ENCODE peak calls at places on chromosomes 12 and 14, in eight cellular contexts. Z is HCT116, V is transverse colon, H is heart left ventricle, D is upper lobe of left lung, P is right lobe of liver, T is uterus, B is stomach. M is an unnamed sample.
A peak's percentile ranks its signal among the peaks of the same experiment; 100 is the strongest.

GRCh38 chr12:103848917-103849491 is 8.0 kb upstream of the NT5DC3 start:
- DNase-seq in Z (no peak), V (no peak), H (no peak), D (no peak), P (no peak), T (peak; percentile 83), B (no peak), M (no peak)

GRCh38 chr12:2301531-2302461 is 249.0 kb downstream of the CACNA1C start:
- DNase-seq in Z (no peak), V (no peak), H (no peak), D (no peak), P (no peak), T (no peak), B (no peak), M (peak; percentile 42)

GRCh38 chr14:39603942-39604341 is 171.7 kb upstream of the FBXO33 start:
- DNase-seq in Z (no peak), V (no peak), H (no peak), D (no peak), P (no peak), T (no peak), B (no peak), M (no peak)

GRCh38 chr14:103550451-103551337 is 11.8 kb downstream of the BAG5 start:
- DNase-seq in Z (no peak), V (no peak), H (no peak), D (no peak), P (peak; percentile 46), T (peak; percentile 36), B (no peak), M (peak; percentile 35)

GRCh38 chr14:94345344-94346072 is 22.4 kb upstream of the SERPINA6 start:
- DNase-seq in Z (peak; percentile 76), V (no peak), H (no peak), D (no peak), P (no peak), T (no peak), B (no peak), M (no peak)

GRCh38 chr12:100706029-100706428 is 88.5 kb upstream of the ANO4 start:
- DNase-seq in Z (peak; percentile 21), V (no peak), H (no peak), D (no peak), P (no peak), T (no peak), B (no peak), M (no peak)

GRCh38 chr12:32273712-32274111 is 125.6 kb upstream of the FGD4 start:
- DNase-seq in Z (no peak), V (peak; percentile 55), H (no peak), D (no peak), P (no peak), T (no peak), B (no peak), M (no peak)

GRCh38 chr12:19553177-19553576 is 113.9 kb downstream of the AEBP2 start:
- DNase-seq in Z (no peak), V (no peak), H (no peak), D (no peak), P (no peak), T (no peak), B (no peak), M (no peak)

GRCh38 chr14:69547701-69548348 is 26.8 kb downstream of the CCDC177 start:
- DNase-seq in Z (no peak), V (no peak), H (no peak), D (no peak), P (no peak), T (no peak), B (no peak), M (no peak)

GRCh38 chr14:93096923-93097322 is 18.8 kb downstream of the ITPK1 start:
- DNase-seq in Z (no peak), V (no peak), H (no peak), D (no peak), P (no peak), T (no peak), B (no peak), M (no peak)

GRCh38 chr14:93092606-93093556 is 22.8 kb downstream of the ITPK1 start:
- DNase-seq in Z (no peak), V (no peak), H (no peak), D (no peak), P (no peak), T (no peak), B (no peak), M (no peak)

GRCh38 chr14:93091666-93092065 is 24.1 kb downstream of the ITPK1 start:
- DNase-seq in Z (no peak), V (no peak), H (no peak), D (no peak), P (no peak), T (no peak), B (no peak), M (no peak)

GRCh38 chr14:93095742-93096510 is 19.8 kb downstream of the ITPK1 start:
- DNase-seq in Z (no peak), V (no peak), H (no peak), D (no peak), P (no peak), T (no peak), B (no peak), M (no peak)

DNA sequence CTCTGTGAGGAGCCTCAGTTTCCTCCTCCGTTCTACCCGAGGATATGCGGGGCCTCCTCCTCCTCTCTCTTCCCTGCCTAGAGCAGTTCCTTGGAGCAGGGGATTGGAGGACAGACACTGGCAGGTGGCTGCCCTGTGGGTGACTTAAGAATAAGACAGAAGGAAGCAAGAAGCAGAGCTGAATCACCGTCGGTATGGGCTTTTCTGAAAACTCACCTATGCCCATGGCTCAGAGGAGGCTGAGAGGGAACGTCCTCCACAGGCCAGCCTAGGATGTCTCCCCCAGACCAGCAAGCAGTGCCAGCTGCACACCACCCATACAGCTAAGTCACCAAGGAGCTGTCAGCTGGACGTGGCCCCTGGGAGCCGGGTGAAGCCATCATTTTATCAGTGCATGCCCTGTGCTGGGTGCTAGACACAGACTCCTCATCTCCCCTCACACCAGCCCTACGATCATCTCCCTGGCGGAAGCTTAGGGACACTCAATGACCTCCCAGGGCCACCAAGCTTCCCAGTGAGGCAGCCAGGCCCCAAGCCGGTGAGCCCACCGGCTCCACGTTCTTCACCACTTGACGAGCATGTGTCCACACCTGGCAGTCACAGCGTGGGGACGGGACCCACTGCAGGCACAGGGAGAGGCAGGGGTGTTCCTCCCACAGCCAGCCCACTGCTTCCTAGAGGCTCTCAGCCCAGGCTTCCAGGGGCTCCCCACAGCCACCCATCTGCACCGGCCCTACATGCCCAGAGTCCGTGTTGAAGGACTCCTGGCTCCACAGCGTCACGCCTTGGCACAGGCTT is 21.4 kb downstream of the ITPK1 start:
- DNase-seq in Z (no peak), V (no peak), H (no peak), D (no peak), P (no peak), T (no peak), B (no peak), M (no peak)
- H3K27ac ChIP-seq in Z (no peak overlapping the region), V (no peak overlapping the region), H (peak overlapping the region; percentile 73), D (no peak overlapping the region), P (no peak overlapping the region), T (no peak overlapping the region), B (no peak overlapping the region), M (no peak overlapping the region)

DNA sequence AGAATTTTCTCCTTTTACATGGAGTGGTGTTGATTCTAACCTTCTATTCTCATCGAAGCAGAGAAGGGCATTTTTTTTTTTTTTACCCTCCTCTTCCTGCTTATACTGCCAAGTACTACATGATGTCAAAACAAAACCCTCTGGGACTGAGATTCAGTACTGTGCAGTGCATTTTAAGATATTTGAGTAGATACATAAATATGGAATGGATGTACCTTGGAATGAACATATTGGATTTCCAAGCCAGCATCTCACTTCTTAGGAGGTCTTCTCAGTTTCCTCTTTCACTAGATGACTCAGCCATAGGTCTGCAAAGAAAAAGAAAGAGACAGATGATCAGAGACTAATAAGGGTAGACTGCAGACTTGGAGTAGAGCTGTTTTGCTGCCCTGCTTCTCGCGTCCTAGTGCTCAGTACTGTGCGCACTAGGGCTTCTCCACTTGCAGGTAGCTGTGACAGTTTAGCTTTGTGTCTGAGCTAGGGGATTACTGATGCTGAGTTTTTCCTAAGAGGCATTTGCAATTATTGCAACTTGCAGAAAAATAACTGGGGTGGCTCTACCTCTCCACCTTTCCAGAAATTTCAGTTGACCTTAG is 20.4 kb downstream of the TPH2 start:
- DNase-seq in Z (no peak), V (no peak), H (no peak), D (no peak), P (no peak), T (no peak), B (no peak), M (no peak)
- TF ChIP-seq POLR2A in Z (no peak), V (no peak), H (no peak), D (no peak), P (no peak), T (no peak), B (no peak), M (no peak)

GRCh38 chr12:67634167-67634793 is 14.3 kb upstream of the DYRK2 start:
- DNase-seq in Z (no peak), V (no peak), H (no peak), D (no peak), P (no peak), T (no peak), B (no peak), M (no peak)

GRCh38 chr12:67630373-67631088 is 18.0 kb upstream of the DYRK2 start:
- DNase-seq in Z (no peak), V (peak; percentile 69), H (peak; percentile 66), D (peak; percentile 61), P (no peak), T (peak; percentile 15), B (peak; percentile 45), M (peak; percentile 16)

GRCh38 chr12:67632005-67632404 is 16.5 kb upstream of the DYRK2 start:
- DNase-seq in Z (no peak), V (no peak), H (no peak), D (no peak), P (no peak), T (no peak), B (no peak), M (no peak)

GRCh38 chr12:67633708-67634107 is 14.8 kb upstream of the DYRK2 start:
- DNase-seq in Z (no peak), V (no peak), H (peak; percentile 58), D (peak; percentile 44), P (no peak), T (no peak), B (peak; percentile 54), M (no peak)

DNA sequence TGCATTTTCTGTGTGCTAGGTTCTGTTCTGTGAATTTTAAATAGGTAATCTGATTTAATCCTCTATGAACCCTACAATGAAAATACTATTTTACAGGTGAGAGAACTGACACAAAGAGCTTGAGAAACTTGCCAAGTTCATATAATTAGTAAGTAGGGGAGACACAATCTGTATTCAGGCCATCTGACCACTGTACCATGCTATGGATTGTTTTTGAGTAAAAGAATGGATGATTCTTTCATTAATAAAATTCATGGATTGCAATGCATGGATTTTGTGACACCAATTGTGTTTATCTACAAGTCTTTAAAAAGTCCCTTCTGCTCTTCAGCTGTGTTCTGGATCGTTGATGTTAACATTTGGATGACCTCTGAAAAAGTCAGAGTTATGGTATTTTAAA is 15.5 kb upstream of the DYRK2 start:
- DNase-seq in Z (no peak), V (no peak), H (no peak), D (no peak), P (no peak), T (no peak), B (no peak), M (no peak)
- H3K27me3 ChIP-seq in Z (no peaks in the 10 kb centered on the region), V (no peaks in the 10 kb centered on the region), H (no peaks in the 10 kb centered on the region), D (no peaks in the 10 kb centered on the region), P (no peaks in the 10 kb centered on the region), T (no peaks in the 10 kb centered on the region), B (no peaks in the 10 kb centered on the region), M (no peaks in the 10 kb centered on the region)

DNA sequence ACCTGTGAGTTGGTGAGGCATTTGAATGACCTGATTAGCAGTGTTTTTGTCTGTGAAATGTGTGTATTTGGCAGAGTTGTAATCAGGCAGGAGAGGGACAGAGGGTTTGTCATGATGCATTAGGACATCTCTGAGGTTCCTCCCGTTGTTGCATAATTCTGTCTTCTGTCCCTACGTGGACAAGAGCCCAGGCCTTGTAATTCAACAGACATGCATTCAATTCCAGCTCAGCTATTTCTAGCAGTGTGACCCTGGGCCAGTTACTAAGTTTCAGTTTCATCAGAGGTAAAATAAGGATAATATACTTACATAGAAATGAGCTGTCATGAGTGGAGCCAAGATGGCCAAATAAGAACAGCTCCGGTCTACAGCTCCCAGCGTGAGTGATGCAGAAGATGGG is 208.6 kb downstream of the SLC38A4 start:
- DNase-seq in Z (no peak), V (peak; percentile 14), H (no peak), D (no peak), P (no peak), T (peak; percentile 60), B (no peak), M (no peak)
- H3K27ac ChIP-seq in Z (no peak overlapping the region), V (peak overlapping the region; percentile 28), H (peak overlapping the region; percentile 65), D (no peak overlapping the region), P (no peak overlapping the region), T (no peak overlapping the region), B (peak overlapping the region; percentile 46), M (no peak overlapping the region)

M was measured in ovary.